ENCODE peak calls at places on chromosome 6, in eight cellular contexts. K is K562, N is upper lobe of left lung, O is sigmoid colon, R is GM23338, V is HCT116, C is endothelial cell of umbilical vein, A is GM12891. H is an unnamed sample.

GRCh38 chr6:151494235-151494950 is 576 bp downstream of the CCDC170 start:
- DNase-seq in A (no peak), C (peak), V (no peak), O (no peak), R (peak), N (peak), K (no peak), H (no peak)

GRCh38 chr6:142702501-142703460 is 242.2 kb downstream of the HIVEP2 start:
- DNase-seq in A (no peak), R (peak), C (peak), O (peak), N (peak), V (no peak), K (peak), H (peak)

GRCh38 chr6:102075539-102075938 is 682.0 kb downstream of the GRIK2 start:
- DNase-seq in O (no peak), K (no peak), R (no peak), V (no peak), A (no peak), N (no peak), C (no peak), H (no peak)

GRCh38 chr6:125050663-125051318 is 88.6 kb downstream of the RNF217 start:
- DNase-seq in A (no peak), R (no peak), O (no peak), C (no peak), V (no peak), N (no peak), K (no peak), H (no peak)

GRCh38 chr6:146300540-146300939 is 243.1 kb upstream of the RAB32 start:
- DNase-seq in O (no peak), A (no peak), R (no peak), C (no peak), K (no peak), V (no peak), N (no peak), H (no peak)

GRCh38 chr6:141203902-141204575 is 928.7 kb upstream of the GJE1 start:
- DNase-seq in A (no peak), K (no peak), C (no peak), V (no peak), O (no peak), N (no peak), R (no peak), H (no peak)

GRCh38 chr6:136012198-136012884 is 160.8 kb downstream of the PDE7B start:
- DNase-seq in A (no peak), K (no peak), R (no peak), V (no peak), N (no peak), O (no peak), C (peak), H (no peak)

GRCh38 chr6:16249971-16250370 is 11.6 kb downstream of the GMPR start:
- DNase-seq in K (no peak), A (no peak), O (no peak), N (no peak), V (no peak), C (no peak), R (no peak), H (no peak)

DNA sequence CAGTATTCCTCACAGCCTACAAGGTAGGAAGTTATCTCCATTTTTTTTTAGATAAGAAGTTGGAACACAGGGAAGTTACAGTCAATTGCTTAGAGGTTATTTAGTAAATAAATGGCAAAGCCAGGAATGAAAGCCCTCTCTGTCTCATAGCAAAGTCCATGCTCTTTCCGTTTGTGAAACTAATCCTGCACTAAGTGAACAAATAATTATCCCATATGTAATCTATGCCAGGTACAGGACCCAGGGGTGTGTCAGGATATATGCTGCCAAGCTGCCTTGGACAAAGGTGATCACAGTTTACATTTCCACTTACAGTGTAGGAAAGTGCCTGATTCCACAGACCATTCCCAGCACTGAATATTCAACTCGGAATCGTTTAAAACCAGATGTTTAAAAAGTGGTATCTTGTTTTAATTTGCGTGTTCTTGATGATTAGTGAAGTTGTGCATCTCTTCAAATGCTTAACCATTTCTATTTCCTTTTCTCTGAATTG is 13.6 kb upstream of the GMDS start:
- DNase-seq in C (no peak), K (no peak), R (no peak), N (no peak), O (no peak), A (no peak), V (no peak), H (peak)
- TF ChIP-seq POLR2AphosphoS5 in C (no peak), K (no peak), R (no peak), N (no peak), O (no peak), A (no peak), V (no peak), H (no peak)

DNA sequence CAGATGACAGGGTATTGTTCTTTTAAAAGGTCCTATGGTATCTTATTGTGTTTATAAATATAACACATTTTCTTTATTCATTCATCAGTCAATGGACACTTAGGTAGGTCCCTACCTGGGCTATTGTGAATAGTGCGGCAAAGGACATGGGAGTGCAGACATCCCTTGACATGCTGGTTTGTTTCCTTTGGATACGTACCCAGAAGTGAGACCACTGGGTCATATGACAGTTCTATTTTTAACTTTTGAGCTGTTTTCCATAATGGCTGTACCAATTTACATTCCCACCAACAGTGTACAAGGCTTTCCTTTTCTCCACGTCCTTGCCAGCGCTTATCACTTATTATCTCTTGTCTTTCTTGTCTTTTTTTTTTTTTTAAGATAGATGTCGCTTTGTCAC is 627.5 kb downstream of the PRKN start:
- DNase-seq in N (no peak), K (no peak), O (no peak), R (no peak), C (no peak), A (no peak), V (no peak), H (no peak)
- TF ChIP-seq POLR2AphosphoS5 in N (no peak), K (no peak), O (no peak), R (no peak), C (no peak), A (no peak), V (no peak), H (no peak)

GRCh38 chr6:2220154-2220553 is 25.3 kb downstream of the GMDS start:
- DNase-seq in A (no peak), N (no peak), O (no peak), V (no peak), K (no peak), R (no peak), C (no peak), H (peak)

GRCh38 chr6:2213082-2213481 is 32.3 kb downstream of the GMDS start:
- DNase-seq in A (no peak), R (no peak), K (no peak), C (no peak), O (no peak), V (no peak), N (no peak), H (no peak)

GRCh38 chr6:2216794-2217383 is 28.5 kb downstream of the GMDS start:
- DNase-seq in A (no peak), O (no peak), V (no peak), R (peak), C (no peak), N (no peak), K (no peak), H (no peak)

GRCh38 chr6:2218866-2219265 is 26.5 kb downstream of the GMDS start:
- DNase-seq in K (no peak), O (no peak), A (no peak), R (no peak), C (no peak), V (no peak), N (no peak), H (no peak)

DNA sequence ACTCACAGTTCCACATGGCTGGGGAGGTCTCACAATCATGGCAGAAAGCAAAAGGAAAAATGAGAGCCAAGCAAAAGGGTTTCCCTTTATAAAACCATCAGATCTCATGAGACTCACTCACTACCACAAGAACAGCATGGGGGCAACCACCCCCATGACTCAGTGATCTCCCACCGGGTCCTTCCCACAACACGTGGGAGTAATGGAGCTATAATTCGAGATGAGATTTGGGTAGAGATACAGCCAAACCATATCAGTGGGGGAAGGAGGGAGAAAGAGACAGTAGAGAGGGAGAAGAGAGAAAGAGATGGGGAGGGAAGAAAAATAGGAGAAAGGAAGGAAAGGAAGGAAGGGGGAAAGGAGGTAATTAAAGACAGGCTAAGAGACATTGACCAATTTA is 30.1 kb downstream of the GMDS start:
- DNase-seq in K (no peak), V (no peak), C (no peak), O (no peak), N (no peak), A (no peak), R (no peak), H (no peak)
- TF ChIP-seq POLR2AphosphoS5 in K (no peak), V (no peak), C (no peak), O (no peak), N (no peak), A (no peak), R (no peak), H (no peak)

GRCh38 chr6:137805622-137806021 is 61.4 kb upstream of the TNFAIP3 start:
- DNase-seq in R (no peak), N (no peak), K (peak), C (peak), A (no peak), V (no peak), O (no peak), H (no peak)

GRCh38 chr6:137802408-137803182 is 64.5 kb upstream of the TNFAIP3 start:
- DNase-seq in V (no peak), C (no peak), R (no peak), O (no peak), K (no peak), A (no peak), N (no peak), H (no peak)

GRCh38 chr6:137801352-137802088 is 65.5 kb upstream of the TNFAIP3 start:
- DNase-seq in K (no peak), V (no peak), A (no peak), R (no peak), O (no peak), C (no peak), N (no peak), H (no peak)

GRCh38 chr6:137806914-137807682 is 60.0 kb upstream of the TNFAIP3 start:
- DNase-seq in N (no peak), R (no peak), K (no peak), V (no peak), A (no peak), O (no peak), C (no peak), H (no peak)

GRCh38 chr6:137804647-137805046 is 62.4 kb upstream of the TNFAIP3 start:
- DNase-seq in R (no peak), V (no peak), O (no peak), A (no peak), C (peak), K (no peak), N (no peak), H (no peak)
- TF ChIP-seq POLR2AphosphoS5 in R (no peak), V (no peak), O (peak), A (no peak), C (no peak), K (no peak), N (no peak), H (peak)

GRCh38 chr6:84763397-84764331 is 734 bp downstream of the TBX18 start:
- DNase-seq in N (no peak), C (peak), R (peak), O (peak), K (peak), V (peak), A (no peak), H (no peak)
- TF ChIP-seq POLR2AphosphoS5 in N (no peak), C (peak), R (no peak), O (no peak), K (peak), V (peak), A (no peak), H (peak)

GRCh38 chr6:31970604-31971271 is 1.2 kb downstream of the DXO start:
- DNase-seq in N (no peak), K (no peak), R (no peak), A (no peak), C (no peak), O (peak), V (no peak), H (no peak)

GRCh38 chr6:31969712-31970603 is 2.0 kb downstream of the DXO start:
- DNase-seq in V (no peak), K (peak), C (no peak), R (no peak), A (no peak), N (no peak), O (peak), H (no peak)

GRCh38 chr6:31971993-31972708 is at the start of gene DXO:
- DNase-seq in A (peak), R (peak), N (peak), O (peak), C (peak), K (peak), V (peak), H (peak)

GRCh38 chr6:31972709-31973350 is 892 bp upstream of the DXO start:
- DNase-seq in R (no peak), C (peak), N (no peak), O (no peak), A (no peak), V (no peak), K (peak), H (no peak)

GRCh38 chr6:31971279-31971992 is 502 bp downstream of the DXO start:
- DNase-seq in N (no peak), A (no peak), K (no peak), R (no peak), C (no peak), V (no peak), O (peak), H (no peak)
- TF ChIP-seq POLR2AphosphoS5 in N (no peak), A (no peak), K (peak), R (no peak), C (peak), V (no peak), O (no peak), H (no peak)

GRCh38 chr6:131976545-131977061 is 25.4 kb upstream of the CCN2 start:
- DNase-seq in R (no peak), V (no peak), O (no peak), A (no peak), N (no peak), C (peak), K (no peak), H (no peak)

GRCh38 chr6:131967948-131968347 is 16.8 kb upstream of the CCN2 start:
- DNase-seq in A (no peak), K (no peak), R (no peak), N (no peak), O (no peak), V (no peak), C (no peak), H (no peak)

GRCh38 chr6:131968672-131969071 is 17.5 kb upstream of the CCN2 start:
- DNase-seq in A (no peak), O (no peak), R (no peak), K (no peak), N (no peak), V (no peak), C (no peak), H (no peak)

GRCh38 chr6:131970460-131970859 is 19.3 kb upstream of the CCN2 start:
- DNase-seq in O (no peak), C (no peak), V (no peak), R (no peak), N (no peak), K (no peak), A (no peak), H (no peak)

DNA sequence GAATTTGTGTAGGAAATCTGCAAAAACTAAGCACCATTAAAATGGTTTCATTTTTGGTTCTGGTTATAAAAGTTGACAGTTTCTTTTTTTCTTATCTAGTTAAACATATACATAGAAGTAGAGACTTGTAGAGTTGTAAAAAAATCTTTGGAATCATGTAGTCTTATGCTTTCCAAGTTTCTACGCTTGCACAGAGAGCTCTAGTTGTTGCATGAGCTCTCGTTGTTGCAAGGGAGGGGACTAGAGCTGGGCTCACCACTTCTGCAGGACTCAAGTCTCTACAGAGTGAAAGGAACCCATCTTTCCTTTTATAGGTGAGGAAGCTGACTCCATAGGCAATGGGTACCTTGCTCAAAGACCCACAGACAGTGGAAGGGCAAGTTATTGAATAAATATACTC is 21.6 kb upstream of the CCN2 start:
- DNase-seq in R (no peak), V (no peak), K (no peak), C (no peak), N (no peak), A (no peak), O (no peak), H (no peak)
- TF ChIP-seq POLR2AphosphoS5 in R (no peak), V (no peak), K (no peak), C (no peak), N (no peak), A (no peak), O (no peak), H (no peak)

H was measured in esophagus muscularis mucosa.